ENCODE peak calls at places on chromosomes 7 and 10, in four cellular contexts. T is adrenal gland; E is cardiac muscle cell; J is CD8-positive, alpha-beta T cell. Z is an unnamed sample.

GRCh38 chr7:86653919-86654659 is 10.4 kb downstream of the GRM3 start:
- DNase-seq in T (no peak), E (peak), J (no peak), Z (peak)

GRCh38 chr7:13115157-13115772 is 427.8 kb downstream of the ARL4A start:
- DNase-seq in T (no peak), J (no peak), E (peak), Z (no peak)

GRCh38 chr10:29657719-29658274 is 23.0 kb upstream of the SVIL start:
- DNase-seq in J (peak), T (no peak), E (no peak), Z (no peak)

GRCh38 chr7:139972000-139972399 is 90.8 kb downstream of the PARP12 start:
- DNase-seq in T (no peak), J (no peak), E (no peak), Z (no peak)

GRCh38 chr7:90825779-90826178 is 229.7 kb downstream of the CDK14 start:
- DNase-seq in E (peak), T (no peak), J (no peak), Z (no peak)

GRCh38 chr7:136523581-136523980 is 344.9 kb upstream of the CHRM2 start:
- DNase-seq in T (no peak), J (no peak), E (no peak), Z (no peak)

GRCh38 chr10:209357-209756 is 74.1 kb downstream of the ZMYND11 start:
- DNase-seq in T (no peak), J (no peak), E (peak), Z (no peak)

GRCh38 chr10:84460520-84460919 is 132.1 kb downstream of the CCSER2 start:
- DNase-seq in E (no peak), T (no peak), J (no peak), Z (no peak)

GRCh38 chr7:122790132-122790531 is 87.4 kb upstream of the RNF148 start:
- DNase-seq in E (peak), J (no peak), T (peak), Z (no peak)

GRCh38 chr10:78690354-78691111 is 378.2 kb upstream of the ZMIZ1 start:
- DNase-seq in E (no peak), T (no peak), J (no peak), Z (no peak)

GRCh38 chr10:78687616-78688015 is 381.1 kb upstream of the ZMIZ1 start:
- DNase-seq in T (no peak), E (no peak), J (no peak), Z (no peak)

GRCh38 chr10:78688945-78689935 is 379.5 kb upstream of the ZMIZ1 start:
- DNase-seq in J (no peak), E (peak), T (no peak), Z (no peak)

GRCh38 chr10:78686444-78687060 is 382.2 kb upstream of the ZMIZ1 start:
- DNase-seq in J (no peak), E (no peak), T (no peak), Z (no peak)

GRCh38 chr10:78688221-78688944 is 380.4 kb upstream of the ZMIZ1 start:
- DNase-seq in J (no peak), T (no peak), E (no peak), Z (no peak)
- H3K27ac ChIP-seq in J (no peak), T (no peak), E (no peak), Z (no peak)

DNA sequence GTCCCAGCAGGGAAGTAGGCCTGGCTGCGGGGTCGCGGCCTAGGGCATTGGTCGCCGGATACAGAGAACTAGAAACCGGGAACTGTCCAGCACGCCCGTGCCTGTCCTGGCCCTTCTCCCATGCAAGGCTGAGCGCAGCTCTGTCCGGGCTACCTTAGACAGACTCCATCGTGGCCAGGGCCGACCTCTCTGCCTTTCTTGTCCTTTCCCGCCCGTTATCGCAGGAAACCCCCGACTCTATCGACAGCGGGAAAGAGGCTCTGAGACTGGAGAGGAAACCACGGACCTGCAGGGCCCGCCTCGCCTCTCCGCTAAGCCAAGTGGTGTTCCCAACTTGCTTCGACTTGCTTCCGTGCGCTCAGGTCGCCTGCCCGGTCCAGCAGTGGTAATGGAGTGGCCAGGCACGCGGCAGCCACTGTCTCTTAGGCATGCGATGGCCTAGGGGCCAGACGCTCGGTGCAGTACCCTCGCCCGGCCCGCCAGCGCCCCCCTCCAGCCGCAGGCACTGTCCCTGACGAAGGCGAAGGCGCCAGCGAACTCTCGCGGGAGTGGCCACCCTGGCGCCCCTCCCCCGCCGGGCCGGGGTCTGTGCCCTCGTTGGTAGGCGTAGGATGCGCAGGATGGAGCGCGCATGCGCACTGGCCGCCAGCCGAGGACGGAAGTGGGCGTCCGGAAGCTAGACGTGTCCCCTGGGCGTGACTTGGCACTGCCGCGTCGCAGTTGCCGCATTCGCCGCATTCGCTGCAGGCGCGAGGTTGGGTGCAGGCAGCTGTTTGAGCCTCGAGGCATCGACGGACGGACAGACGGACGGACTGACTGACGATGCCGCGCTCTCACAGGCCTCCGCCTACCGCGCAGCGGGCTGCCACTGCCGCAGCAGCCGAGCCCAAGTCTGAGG is 54.4 kb downstream of the MCMBP start:
- DNase-seq in J (no peak), E (peak), T (peak), Z (peak)
- TF ChIP-seq CTCF in J (no peak), E (peak), T (peak), Z (no peak)

DNA sequence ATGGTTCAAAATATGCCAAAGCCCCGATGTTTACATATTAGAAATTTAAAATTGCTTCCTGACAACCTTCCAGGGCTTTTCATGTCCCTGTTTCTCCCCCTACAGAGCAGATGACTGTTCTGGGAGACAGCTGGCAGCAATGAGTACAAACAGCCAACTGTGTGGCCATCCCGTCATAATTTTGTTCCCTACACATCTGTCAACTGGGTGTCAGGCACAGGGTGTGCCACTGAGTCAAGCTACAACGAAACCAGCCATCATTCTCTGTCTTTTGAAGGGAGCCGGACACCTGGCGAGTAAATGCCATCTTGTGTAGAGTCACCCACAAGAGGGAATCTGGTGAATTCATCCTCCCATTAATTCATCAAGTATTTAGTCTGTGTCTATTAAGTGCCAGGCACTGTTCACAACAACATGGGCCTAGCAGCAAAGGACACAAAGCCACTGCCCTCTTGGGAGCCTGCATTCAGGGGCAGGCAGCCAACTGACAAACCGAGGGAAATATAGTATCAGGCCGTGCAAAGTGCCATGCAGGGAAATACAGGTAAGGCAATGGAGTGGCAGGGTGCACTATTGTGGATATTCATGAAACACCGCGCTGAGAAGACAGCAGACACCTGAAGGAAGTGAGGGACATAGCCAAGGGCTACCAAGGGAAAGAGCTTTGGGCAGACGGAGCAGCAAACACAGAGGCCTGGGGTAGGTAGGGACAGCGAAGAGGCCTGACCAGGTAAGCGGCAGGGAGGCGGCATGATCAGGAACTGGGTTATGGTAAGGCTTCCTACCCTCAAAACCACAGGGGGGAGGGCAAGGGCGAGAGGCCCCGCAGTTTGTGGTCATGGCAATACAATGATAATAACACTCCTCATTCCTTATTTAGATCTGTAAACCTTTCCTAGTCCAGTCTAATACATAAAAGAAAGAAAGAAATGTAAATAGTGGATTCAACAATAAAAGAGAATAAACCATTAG is 213.6 kb downstream of the FAM107B start:
- DNase-seq in T (no peak), E (no peak), J (no peak), Z (peak)
- H3K4me3 ChIP-seq in T (no peak), E (no peak), J (peak), Z (no peak)

GRCh38 chr10:63055705-63056104 is 77.4 kb upstream of the NRBF2 start:
- DNase-seq in E (no peak), J (no peak), T (no peak), Z (no peak)
- H3K27ac ChIP-seq in E (no peak), J (no peak), T (no peak), Z (no peak)

DNA sequence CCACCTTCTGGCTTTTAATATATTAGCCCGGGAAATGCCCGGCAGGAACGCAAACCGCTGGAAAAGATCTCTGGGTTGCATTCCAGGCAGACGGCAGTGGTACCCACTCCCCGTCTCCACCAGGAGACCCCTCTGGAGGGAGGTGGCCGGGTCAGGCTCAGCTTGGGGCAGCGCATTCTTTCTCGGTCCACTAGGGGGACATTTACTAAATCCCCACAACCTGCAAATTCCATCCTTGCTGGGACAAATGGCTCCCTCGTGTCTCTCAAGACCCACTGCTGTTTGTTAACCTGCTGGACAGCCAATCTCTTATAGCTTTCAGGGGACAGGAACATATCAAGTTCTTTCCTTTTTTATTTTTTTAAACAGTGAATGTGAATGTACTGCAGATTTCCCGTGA is 45.8 kb upstream of the CARD11 start:
- DNase-seq in E (peak), J (no peak), T (no peak), Z (no peak)
- TF ChIP-seq CTCF in E (peak), J (peak), T (peak), Z (peak)

GRCh38 chr10:3757638-3758490 is 27.1 kb downstream of the KLF6 start:
- DNase-seq in E (no peak), J (peak), T (no peak), Z (peak)

GRCh38 chr10:3758491-3758970 is 26.5 kb downstream of the KLF6 start:
- DNase-seq in E (no peak), T (no peak), J (no peak), Z (no peak)

GRCh38 chr10:3756360-3756740 is 28.7 kb downstream of the KLF6 start:
- DNase-seq in E (no peak), T (no peak), J (no peak), Z (no peak)

GRCh38 chr10:3755440-3756359 is 29.3 kb downstream of the KLF6 start:
- DNase-seq in E (peak), J (no peak), T (peak), Z (no peak)

DNA sequence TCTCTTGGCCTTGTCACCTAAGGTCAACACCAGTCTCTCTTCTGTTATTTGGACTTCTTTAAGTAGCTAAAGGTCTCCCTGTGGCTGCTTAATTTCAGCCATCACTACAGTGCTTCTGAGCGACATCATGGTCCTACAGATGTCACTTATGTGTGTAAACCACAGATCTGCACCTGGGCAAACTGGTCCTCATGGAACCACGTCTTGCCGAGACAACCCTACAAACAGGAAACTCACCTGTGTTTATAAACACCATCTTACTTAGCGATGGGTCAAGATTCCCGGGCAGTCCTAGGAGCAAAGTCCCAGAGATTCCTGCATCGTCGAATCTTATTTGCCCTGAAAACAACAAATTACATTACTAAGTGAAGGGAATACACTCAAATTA is 27.8 kb downstream of the KLF6 start:
- DNase-seq in E (no peak), J (no peak), T (no peak), Z (peak)
- H3K4me3 ChIP-seq in E (no peak), J (no peak), T (no peak), Z (no peak)

DNA sequence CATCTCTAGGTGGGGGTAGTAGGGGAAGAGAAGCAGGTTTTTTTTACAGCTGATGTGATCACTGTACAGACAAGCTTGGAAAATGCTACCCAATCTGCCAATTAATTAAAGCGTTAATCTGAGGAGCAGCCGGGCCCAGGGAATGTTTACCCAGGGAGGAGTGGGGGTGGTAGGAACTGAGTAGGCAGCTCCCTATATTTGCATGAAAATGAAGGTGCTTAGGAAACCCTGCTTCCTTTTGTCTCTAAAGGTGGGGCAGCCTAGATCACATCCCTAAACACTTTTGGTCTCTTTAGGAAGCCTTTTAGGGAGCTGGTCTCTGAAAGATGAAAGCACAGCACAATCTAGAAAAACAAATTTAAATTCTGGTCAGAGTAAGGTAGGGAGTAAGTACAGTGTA is 53.0 kb upstream of the NFKB2 start:
- DNase-seq in T (no peak), E (no peak), J (no peak), Z (no peak)
- H3K27ac ChIP-seq in T (no peak), E (peak), J (no peak), Z (no peak)

DNA sequence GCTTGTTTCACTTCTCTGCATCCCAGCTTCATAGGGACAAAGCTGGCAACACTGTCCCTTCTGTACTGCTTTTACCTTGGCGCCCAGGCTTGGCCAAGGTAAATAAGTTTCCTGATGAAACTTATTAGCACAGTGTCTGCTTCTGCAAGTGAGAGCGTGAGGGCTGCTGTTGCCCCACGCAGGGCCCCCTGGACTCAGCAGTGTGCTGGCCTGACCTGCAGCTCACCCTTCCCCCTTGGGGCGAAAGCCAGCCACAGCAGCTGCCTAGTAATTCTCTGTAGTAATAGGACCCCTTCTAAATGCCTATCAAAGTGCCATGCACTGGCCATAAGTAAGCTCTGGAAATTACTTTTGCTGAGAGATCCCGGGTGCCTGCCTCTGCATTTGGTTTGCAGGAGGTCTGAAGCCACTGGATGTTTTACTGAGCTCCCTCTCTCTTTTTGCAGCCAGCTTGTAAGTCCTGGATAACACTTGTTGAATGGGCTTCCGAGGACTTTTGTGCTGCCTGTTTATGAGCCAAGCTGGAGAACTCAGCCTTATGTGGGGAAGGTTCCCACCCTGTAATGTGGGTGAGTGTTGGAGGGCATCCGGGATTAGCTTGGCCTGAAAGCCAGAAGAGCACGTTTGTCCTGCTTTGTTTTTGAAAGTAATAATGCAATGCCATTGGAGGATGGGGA is 294.0 kb downstream of the C7orf25 start:
- DNase-seq in T (no peak), J (no peak), E (peak), Z (no peak)
- TF ChIP-seq CTCF in T (no peak), J (no peak), E (no peak), Z (no peak)

GRCh38 chr7:1241510-1242128 is 8.9 kb downstream of the UNCX start:
- DNase-seq in E (no peak), T (no peak), J (no peak), Z (no peak)
- H3K4me3 ChIP-seq in E (peak), T (no peak), J (no peak), Z (no peak)

GRCh38 chr10:119316002-119316358 is 108.6 kb downstream of the GRK5 start:
- DNase-seq in E (no peak), T (no peak), J (no peak), Z (no peak)
- H3K27ac ChIP-seq in E (no peak), T (peak), J (no peak), Z (peak)